ENCODE peak calls at places on chromosomes 5 and 9, in ten cellular contexts. D is H9, Z is HAP-1, F is MM.1S, S is tibial artery, T is stomach, P is kidney, Q is heart right ventricle, R is PC-9, L is cardiac muscle cell. J is an unnamed sample. For H3K4me1 and H3K9me3, the result is how much of the 10 kb centered on the place peaks cover.

GRCh38 chr9:94490465-94490864 is 64.4 kb upstream of the PCAT7 start:
- DNase-seq in R (no peak), Q (no peak), D (no peak), F (no peak), P (no peak), T (no peak), Z (no peak), S (no peak), L (peak), J (no peak)

GRCh38 chr5:177317959-177318377 is 6.3 kb upstream of the MXD3 start:
- DNase-seq in R (peak), Q (peak), P (peak), D (peak), L (peak), F (peak), T (peak), S (no peak), Z (peak), J (peak)

GRCh38 chr9:105065119-105066088 is 137.4 kb upstream of the ABCA1 start:
- DNase-seq in L (no peak), P (no peak), Q (no peak), S (no peak), R (no peak), T (peak), F (no peak), D (no peak), Z (no peak), J (peak)

GRCh38 chr9:100222674-100223073 is 123.6 kb downstream of the INVS start:
- DNase-seq in L (peak), R (no peak), T (no peak), D (no peak), F (peak), S (no peak), Q (no peak), P (no peak), Z (no peak), J (peak)

GRCh38 chr9:133347515-133347984 is 381 bp downstream of the MED22 start:
- DNase-seq in P (peak), R (no peak), L (no peak), S (no peak), T (no peak), F (peak), Q (no peak), Z (peak), D (no peak), J (no peak)

GRCh38 chr9:69871143-69871834 is 50.7 kb downstream of the CFAP95 start:
- DNase-seq in L (no peak), T (no peak), R (no peak), S (no peak), F (no peak), D (no peak), P (no peak), Z (no peak), Q (no peak), J (no peak)

GRCh38 chr5:62475072-62475471 is 62.5 kb downstream of the IPO11 start:
- DNase-seq in Q (no peak), T (no peak), S (no peak), F (no peak), Z (no peak), L (peak), R (peak), D (no peak), P (no peak), J (no peak)

GRCh38 chr5:8436919-8437318 is 568.0 kb downstream of the MTRR start:
- DNase-seq in Z (no peak), P (no peak), R (no peak), F (no peak), T (no peak), L (no peak), Q (no peak), S (no peak), D (no peak), J (no peak)

GRCh38 chr5:97641081-97641480 is 458.0 kb upstream of the RIOK2 start:
- DNase-seq in S (no peak), R (no peak), F (no peak), T (no peak), Q (no peak), L (no peak), D (no peak), P (no peak), Z (no peak), J (no peak)

GRCh38 chr9:113695901-113696300 is 180.2 kb upstream of the ZNF618 start:
- DNase-seq in Q (no peak), R (no peak), P (no peak), D (no peak), F (no peak), L (no peak), S (no peak), T (no peak), Z (no peak), J (no peak)

GRCh38 chr9:126564716-126565115 is 49.0 kb upstream of the LMX1B start:
- DNase-seq in L (no peak), Z (no peak), P (no peak), T (no peak), F (no peak), S (no peak), R (no peak), Q (no peak), D (peak), J (no peak)

GRCh38 chr5:116370886-116371285 is 203.7 kb downstream of the SEMA6A start:
- DNase-seq in S (no peak), P (no peak), L (peak), Z (no peak), R (no peak), F (no peak), Q (no peak), T (no peak), D (no peak), J (no peak)

GRCh38 chr5:79224275-79224984 is 11.5 kb upstream of the JMY start:
- DNase-seq in R (no peak), F (no peak), S (no peak), P (no peak), L (no peak), D (no peak), T (no peak), Q (no peak), Z (no peak), J (no peak)

GRCh38 chr9:135951889-135952663 is 9.1 kb downstream of the UBAC1 start:
- DNase-seq in S (no peak), P (no peak), T (peak), D (no peak), L (no peak), R (no peak), Q (no peak), Z (no peak), F (no peak), J (peak)

GRCh38 chr5:143435207-143435657 is 31.7 kb upstream of the NR3C1 start:
- DNase-seq in L (peak), T (no peak), F (peak), P (no peak), D (no peak), Q (peak), R (no peak), Z (no peak), S (no peak), J (no peak)
- H3K4me1 ChIP-seq in L (under half), T (under half), F (under half), P (under half), D (under half), Q (under half), R (under half), Z (under half), S (under half), J (under half)

DNA sequence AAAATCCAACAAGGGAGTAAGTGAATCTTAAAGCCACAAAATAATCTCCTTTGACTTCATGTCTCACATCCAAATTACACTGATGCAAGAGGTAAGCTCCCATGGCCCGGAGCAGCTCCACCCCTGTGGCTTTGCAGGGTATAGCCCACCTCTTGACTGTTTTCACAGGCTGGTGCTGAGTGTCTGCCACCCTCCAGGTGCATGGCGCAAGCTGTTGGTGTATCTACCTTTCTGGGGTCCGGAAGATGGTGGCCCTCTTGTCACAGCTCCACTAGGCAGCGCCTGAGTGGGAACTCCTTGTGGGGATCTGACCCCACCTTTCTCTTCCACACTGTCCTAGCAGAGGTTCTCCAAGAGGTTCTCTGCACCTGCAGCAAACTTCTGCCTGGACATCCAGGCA is 1051.1 kb upstream of the CDH6 start:
- DNase-seq in S (no peak), T (no peak), Z (no peak), Q (no peak), D (no peak), L (no peak), P (no peak), R (no peak), F (no peak), J (no peak)
- H3K9me3 ChIP-seq in S (under half), T (under half), Z (under half), Q (under half), D (under half), L (under half), P (under half), R (under half), F (under half), J (under half)

GRCh38 chr5:173303878-173304590 is 24.2 kb downstream of the STC2 start:
- DNase-seq in L (no peak), P (peak), Z (no peak), R (peak), S (no peak), Q (no peak), T (no peak), D (peak), F (no peak), J (peak)

GRCh38 chr5:173302546-173303155 is 25.6 kb downstream of the STC2 start:
- DNase-seq in D (peak), Z (peak), R (peak), F (no peak), Q (no peak), S (no peak), L (peak), P (peak), T (no peak), J (peak)

GRCh38 chr5:173299820-173300219 is 28.4 kb downstream of the STC2 start:
- DNase-seq in Z (no peak), R (no peak), S (no peak), F (no peak), T (no peak), D (no peak), L (no peak), P (no peak), Q (no peak), J (no peak)

GRCh38 chr5:173300389-173301047 is 27.7 kb downstream of the STC2 start:
- DNase-seq in L (no peak), S (no peak), Q (no peak), D (no peak), F (no peak), Z (no peak), P (peak), R (no peak), T (no peak), J (no peak)

GRCh38 chr5:173301695-173302545 is 26.3 kb downstream of the STC2 start:
- DNase-seq in L (peak), Q (peak), S (no peak), R (no peak), F (no peak), T (no peak), Z (no peak), P (peak), D (no peak), J (no peak)
- H3K4me1 ChIP-seq in L (under half), Q (under half), S (under half), R (under half), F (under half), T (under half), Z (under half), P (under half), D (under half), J (half or more)

GRCh38 chr9:101415578-101415977 is 16.9 kb downstream of the ZNF189 start:
- DNase-seq in D (no peak), L (no peak), T (no peak), R (no peak), Z (no peak), F (no peak), P (no peak), S (no peak), Q (no peak), J (no peak)
- H3K9me3 ChIP-seq in D (under half), L (under half), T (under half), R (under half), Z (under half), F (under half), P (under half), S (under half), Q (half or more), J (under half)

DNA sequence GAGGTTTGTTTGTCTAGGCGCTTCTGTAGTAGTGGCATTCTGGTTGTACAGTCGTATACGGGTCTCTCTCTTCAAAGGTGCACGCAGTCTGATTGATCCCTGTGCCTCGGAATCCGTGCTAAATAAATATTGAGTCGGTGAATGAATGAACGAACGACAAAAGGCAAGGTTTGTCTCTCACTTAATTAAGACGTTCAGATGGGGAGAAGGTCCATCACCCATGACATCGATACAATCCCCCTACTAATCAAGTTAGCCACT is 500 bp upstream of the CREBRF start:
- DNase-seq in D (no peak), F (peak), T (no peak), P (no peak), Q (no peak), L (no peak), S (no peak), Z (no peak), R (no peak), J (no peak)
- H3K4me1 ChIP-seq in D (under half), F (under half), T (under half), P (under half), Q (under half), L (under half), S (under half), Z (under half), R (under half), J (under half)

DNA sequence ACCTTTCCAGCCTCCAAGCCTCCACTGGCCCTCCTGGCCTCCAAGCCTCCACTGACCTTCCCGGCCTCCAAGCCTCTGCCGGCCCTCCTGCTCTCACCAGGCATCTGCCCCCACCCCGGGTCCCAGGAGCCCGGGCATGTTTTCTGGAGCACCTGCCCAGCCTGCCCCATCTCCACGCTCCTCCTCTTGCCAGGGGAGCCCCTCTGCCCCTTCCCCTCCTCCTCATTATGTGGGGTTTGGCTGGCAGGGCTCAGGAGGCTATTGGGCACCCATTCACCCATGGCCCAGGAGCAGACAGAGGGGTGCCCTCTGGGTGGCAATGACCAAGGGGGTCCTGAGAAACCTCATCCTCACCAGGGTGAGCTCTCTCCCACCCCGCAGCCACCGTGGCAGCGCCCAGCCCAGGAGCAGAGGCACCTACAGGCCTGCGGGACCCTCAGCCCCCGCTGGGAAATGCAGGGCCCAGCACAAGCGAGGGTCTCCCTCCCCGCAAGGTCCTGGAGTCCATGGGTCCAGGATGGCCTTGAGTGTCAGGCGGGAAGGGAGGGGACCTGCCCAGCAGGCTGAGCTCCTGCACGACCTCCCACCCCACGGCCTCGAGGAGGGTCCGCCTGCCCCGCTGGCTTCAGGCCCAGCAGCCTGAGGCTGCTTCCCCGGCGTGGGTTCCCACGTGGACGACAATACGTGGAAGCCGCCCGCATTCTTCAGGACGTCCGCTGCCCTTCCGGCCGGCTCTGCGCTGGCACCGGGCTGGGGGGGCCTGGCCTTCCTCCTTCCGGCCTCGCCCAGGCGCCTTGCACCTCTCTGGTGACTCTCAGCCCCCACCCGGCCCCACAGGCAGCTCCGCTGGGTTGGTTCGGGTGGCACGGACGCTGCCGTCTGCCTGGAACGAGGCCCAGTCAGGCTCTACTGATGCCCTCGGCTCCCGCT is 51.4 kb upstream of the NRARP start:
- DNase-seq in Z (no peak), T (peak), Q (peak), P (peak), L (no peak), D (no peak), S (no peak), F (no peak), R (no peak), J (no peak)
- H3K9me3 ChIP-seq in Z (under half), T (under half), Q (under half), P (under half), L (under half), D (under half), S (under half), F (under half), R (under half), J (under half)

GRCh38 chr9:125343518-125344284 is 82.1 kb downstream of the GAPVD1 start:
- DNase-seq in Q (peak), Z (peak), T (no peak), P (no peak), R (peak), S (no peak), L (peak), F (no peak), D (peak), J (no peak)

GRCh38 chr9:125346351-125346750 is 84.7 kb downstream of the GAPVD1 start:
- DNase-seq in Z (no peak), F (no peak), Q (no peak), D (no peak), S (no peak), P (no peak), L (no peak), T (no peak), R (no peak), J (peak)

GRCh38 chr9:125337282-125337681 is 75.7 kb downstream of the GAPVD1 start:
- DNase-seq in T (no peak), F (no peak), D (no peak), Z (no peak), S (no peak), L (peak), R (no peak), Q (no peak), P (no peak), J (peak)

GRCh38 chr9:125338929-125339328 is 77.3 kb downstream of the GAPVD1 start:
- DNase-seq in F (no peak), Q (no peak), L (peak), Z (no peak), P (no peak), R (no peak), S (no peak), D (no peak), T (no peak), J (no peak)

DNA sequence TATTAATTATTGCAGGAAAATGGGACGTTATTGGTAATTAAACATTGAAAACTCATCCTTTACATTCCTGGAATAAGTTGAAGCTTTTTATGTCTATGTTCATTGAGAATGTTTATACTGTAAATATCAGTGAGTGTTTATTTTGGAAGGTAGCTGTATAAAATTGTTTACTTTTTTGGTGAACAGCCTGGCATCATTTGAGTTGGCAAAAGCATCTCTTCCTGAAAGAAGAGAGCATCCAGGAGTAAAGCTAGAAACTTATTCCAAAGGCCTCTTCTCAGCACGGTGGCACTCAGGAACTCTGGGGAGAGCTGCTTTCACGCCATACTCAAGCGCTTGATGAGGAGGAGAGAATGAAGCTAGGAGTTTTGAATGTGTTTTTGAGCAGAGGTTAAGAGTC is 79.9 kb downstream of the GAPVD1 start:
- DNase-seq in D (no peak), F (no peak), L (no peak), S (no peak), R (no peak), Q (no peak), P (no peak), Z (no peak), T (no peak), J (no peak)
- H3K4me1 ChIP-seq in D (under half), F (under half), L (under half), S (under half), R (under half), Q (under half), P (under half), Z (under half), T (under half), J (under half)

DNA sequence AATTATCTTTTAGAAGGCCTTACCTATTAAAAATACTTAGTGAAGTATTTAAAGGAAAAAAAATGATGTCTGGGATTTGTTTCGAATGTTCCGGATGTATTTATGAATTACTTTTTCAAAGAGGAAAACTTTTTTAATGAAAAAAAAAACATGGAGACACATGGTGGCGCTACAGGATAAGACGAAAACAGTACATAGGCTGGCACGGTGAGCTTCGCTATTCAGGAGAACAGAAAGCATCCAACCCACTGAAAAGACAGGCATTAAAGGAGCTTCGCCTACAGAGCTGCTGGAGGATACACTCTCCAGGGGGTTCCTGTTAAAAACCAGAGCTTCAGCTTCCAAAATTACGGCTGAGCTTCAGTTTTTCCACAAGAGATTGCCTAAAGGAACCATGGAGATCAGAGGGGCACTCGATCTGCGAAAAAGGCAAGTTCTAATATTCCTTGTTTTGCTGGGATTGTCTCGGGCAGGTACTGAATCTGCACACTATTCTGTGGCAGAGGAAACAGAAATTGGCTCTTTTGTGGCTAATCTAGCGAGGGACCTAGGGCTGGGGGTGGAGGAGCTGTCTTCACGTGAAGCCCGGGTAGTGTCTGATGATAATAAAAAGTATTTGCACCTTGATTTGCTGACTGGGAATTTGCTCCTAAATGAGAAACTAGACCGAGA is at the start of gene PCDHB14:
- DNase-seq in F (peak), R (no peak), D (peak), Z (peak), S (no peak), T (no peak), Q (no peak), L (peak), P (no peak), J (no peak)
- H3K9me3 ChIP-seq in F (under half), R (under half), D (under half), Z (under half), S (under half), T (half or more), Q (half or more), L (under half), P (under half), J (under half)

GRCh38 chr5:136134653-136135052 is 2.0 kb downstream of the SMAD5 start:
- DNase-seq in L (no peak), S (no peak), T (no peak), Z (no peak), R (no peak), P (no peak), D (no peak), Q (no peak), F (no peak), J (no peak)
- H3K4me1 ChIP-seq in L (under half), S (half or more), T (under half), Z (under half), R (under half), P (under half), D (under half), Q (half or more), F (under half), J (half or more)

J was measured in Caco-2.